ENCODE peak calls at places on chromosomes 3 and 15, in four cellular contexts. H is upper lobe of left lung, F is sigmoid colon, M is HCT116. J is an unnamed sample.

GRCh38 chr3:105456017-105456416 is 89.3 kb downstream of the ALCAM start:
- DNase-seq in H (no peak), F (no peak), M (no peak), J (no peak)

GRCh38 chr15:25734680-25735355 is 128.3 kb downstream of the ATP10A start:
- DNase-seq in H (no peak), M (no peak), F (peak; percentile 24), J (no peak)

GRCh38 chr15:48680841-48681240 is 35.3 kb upstream of the FBN1 start:
- DNase-seq in F (no peak), H (no peak), M (no peak), J (no peak)

GRCh38 chr15:57503911-57504598 is 87.6 kb upstream of the MYZAP start:
- DNase-seq in H (no peak), F (no peak), M (no peak), J (no peak)

GRCh38 chr15:91456251-91456718 is 356.2 kb downstream of the SV2B start:
- DNase-seq in H (no peak), M (no peak), F (no peak), J (peak; percentile 12)

GRCh38 chr3:63232764-63233396 is 45.2 kb upstream of the SYNPR start:
- DNase-seq in H (no peak), M (no peak), F (no peak), J (no peak)

GRCh38 chr3:167346171-167346570 is 33.9 kb downstream of the ZBBX start:
- DNase-seq in H (no peak), M (no peak), F (no peak), J (no peak)

GRCh38 chr15:25543156-25543555 is 104.3 kb upstream of the UBE3A start:
- DNase-seq in H (peak; percentile 71), M (no peak), F (peak; percentile 90), J (no peak)

GRCh38 chr15:52114656-52115055 is 2.1 kb upstream of the BCL2L10 start:
- DNase-seq in F (no peak), M (no peak), H (no peak), J (no peak)

GRCh38 chr15:94229591-94230365 is 1.6 kb upstream of the MCTP2 start:
- DNase-seq in M (no peak), F (no peak), H (no peak), J (no peak)

GRCh38 chr3:4138784-4139431 is 164.3 kb upstream of the SETMAR start:
- DNase-seq in H (no peak), M (no peak), F (no peak), J (no peak)

GRCh38 chr3:180804871-180805430 is 107.5 kb upstream of the FXR1 start:
- DNase-seq in F (no peak), H (no peak), M (peak; percentile 8), J (no peak)

GRCh38 chr15:51696566-51696965 is 15.3 kb downstream of the SCG3 start:
- DNase-seq in M (no peak), F (no peak), H (no peak), J (no peak)

GRCh38 chr3:197521277-197522182 is 34.2 kb downstream of the BDH1 start:
- DNase-seq in M (no peak), H (no peak), F (no peak), J (no peak)

GRCh38 chr3:42068303-42069088 is 22.7 kb upstream of the TRAK1 start:
- DNase-seq in F (no peak), H (no peak), M (no peak), J (no peak)

GRCh38 chr3:197547618-197548017 is 8.2 kb downstream of the BDH1 start:
- DNase-seq in H (no peak), M (no peak), F (no peak), J (no peak)

GRCh38 chr15:77163806-77164384 is 93.0 kb upstream of the TSPAN3 start:
- DNase-seq in H (no peak), M (no peak), F (no peak), J (no peak)

GRCh38 chr15:52529289-52529929 is 729 bp upstream of the MYO5A start:
- DNase-seq in H (no peak), M (no peak), F (no peak), J (no peak)

GRCh38 chr3:17507480-17507879 is 235.0 kb downstream of the TBC1D5 start:
- DNase-seq in M (no peak), F (no peak), H (no peak), J (no peak)

GRCh38 chr3:185655426-185656320 is 69.6 kb downstream of the SENP2 start:
- DNase-seq in F (peak; percentile 69), H (no peak), M (no peak), J (no peak)

GRCh38 chr3:185654758-185655145 is 68.7 kb downstream of the SENP2 start:
- DNase-seq in M (no peak), H (no peak), F (no peak), J (no peak)

GRCh38 chr3:185657211-185657610 is 71.1 kb downstream of the SENP2 start:
- DNase-seq in H (no peak), F (peak; percentile 46), M (no peak), J (no peak)

GRCh38 chr3:185657691-185658503 is 71.8 kb downstream of the SENP2 start:
- DNase-seq in M (no peak), H (no peak), F (peak; percentile 60), J (no peak)

DNA sequence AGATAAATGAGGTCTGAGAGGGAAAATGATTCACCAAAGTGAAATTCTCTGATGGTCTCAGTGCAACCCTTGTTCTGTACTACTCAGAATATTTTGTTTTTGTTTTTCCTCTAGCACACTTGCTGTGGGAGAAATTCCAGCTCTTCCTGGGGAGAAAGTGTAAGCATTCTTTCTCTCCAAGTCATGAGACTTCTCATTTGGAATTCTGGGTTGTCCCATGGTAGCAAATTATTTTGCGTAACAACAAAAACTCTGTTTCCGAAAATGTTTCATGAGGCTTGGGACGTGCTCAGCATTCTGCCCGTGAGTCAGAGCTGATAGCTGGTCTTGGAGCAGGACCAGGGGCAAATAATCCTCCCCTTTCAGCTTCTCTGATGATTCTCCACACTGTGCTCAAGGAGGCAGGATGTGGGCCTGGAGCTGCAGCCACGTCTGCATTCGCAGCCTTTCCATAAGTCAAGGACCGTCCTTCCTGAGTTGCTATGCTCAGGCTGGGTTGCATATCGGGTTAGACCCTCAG is 70.3 kb downstream of the SENP2 start:
- DNase-seq in H (no peak), F (peak; percentile 88), M (no peak), J (peak; percentile 88)
- TF ChIP-seq POLR2A in H (no peak), F (no peak), M (no peak), J (no peak)

DNA sequence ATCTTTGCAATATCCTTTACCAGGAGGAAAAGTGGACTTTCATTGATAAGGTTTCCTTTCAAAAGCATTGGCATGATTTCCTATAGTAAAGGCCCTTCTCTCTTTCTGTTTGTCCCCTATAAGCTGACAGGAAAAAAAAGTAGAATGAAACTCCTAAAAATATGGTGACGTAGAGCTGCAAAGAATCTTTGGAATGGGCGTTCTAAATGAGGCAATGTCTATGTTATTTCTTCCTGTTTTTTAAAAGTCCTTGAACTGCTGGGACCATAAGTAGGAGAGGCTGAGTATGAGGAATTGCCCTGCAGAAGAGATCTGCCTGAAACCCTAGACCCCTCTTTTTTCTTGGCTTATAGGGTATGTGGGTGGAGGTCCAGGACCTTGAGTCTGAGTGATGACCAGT is 17.2 kb downstream of the ST3GAL6 start:
- DNase-seq in F (no peak), H (no peak), M (no peak), J (no peak)
- TF ChIP-seq POLR2A in F (no peak), H (no peak), M (no peak), J (no peak)

GRCh38 chr15:99709243-99709986 is 23.8 kb downstream of the LYSMD4 start:
- DNase-seq in F (no peak), H (no peak), M (no peak), J (no peak)
- TF ChIP-seq POLR2A in F (no peak), H (no peak), M (no peak), J (no peak)

GRCh38 chr3:47412453-47412756 is 31.6 kb downstream of the PTPN23 start:
- DNase-seq in M (no peak), F (no peak), H (no peak), J (no peak)
- TF ChIP-seq POLR2A in M (no peak), F (no peak), H (no peak), J (no peak)

GRCh38 chr15:75453703-75454470 is 2.4 kb upstream of the SIN3A start:
- DNase-seq in F (peak; percentile 99), M (peak; percentile 100), H (peak; percentile 98), J (peak; percentile 82)

GRCh38 chr15:75454471-75455418 is 3.3 kb upstream of the SIN3A start:
- DNase-seq in F (peak; percentile 89), H (peak; percentile 69), M (peak; percentile 26), J (peak; percentile 28)

GRCh38 chr15:75456710-75457109 is 5.2 kb upstream of the SIN3A start:
- DNase-seq in M (no peak), F (no peak), H (peak; percentile 26), J (no peak)

GRCh38 chr15:75455982-75456531 is 4.6 kb upstream of the SIN3A start:
- DNase-seq in M (peak; percentile 12), F (no peak), H (peak; percentile 77), J (peak; percentile 63)

DNA sequence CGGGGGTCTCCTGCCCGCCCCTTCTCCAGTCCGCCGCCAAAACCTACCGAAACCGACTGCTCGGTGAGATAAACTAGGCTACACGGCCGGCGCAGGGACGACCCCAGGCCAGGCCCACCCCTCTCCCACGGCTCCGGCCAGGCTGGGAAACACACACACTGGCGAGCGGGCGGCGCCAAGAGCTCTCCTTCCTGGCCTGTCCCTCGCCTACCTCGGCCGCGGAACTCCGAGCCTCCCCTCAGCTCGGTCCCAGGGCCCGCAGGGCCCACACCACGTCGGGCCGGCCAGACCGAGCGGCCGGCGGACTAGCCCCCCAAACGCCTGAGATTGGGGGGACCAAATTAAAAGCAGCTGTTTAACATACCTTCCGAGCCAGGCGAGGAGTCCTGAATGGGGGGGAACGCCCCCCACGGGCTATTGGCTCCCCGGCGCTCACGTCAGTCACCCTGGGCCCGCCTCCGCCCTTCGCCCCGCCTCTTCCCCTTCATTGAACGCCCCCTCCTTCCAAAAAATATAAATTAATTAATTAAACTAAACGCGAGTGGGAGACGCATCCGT is 4.0 kb upstream of the SIN3A start:
- DNase-seq in M (peak; percentile 53), H (peak; percentile 91), F (peak; percentile 92), J (peak; percentile 65)
- TF ChIP-seq POLR2A in M (peak; percentile 7), H (peak; percentile 52), F (peak; percentile 58), J (no peak)

GRCh38 chr3:152317956-152318355 is 49.2 kb downstream of the MBNL1 start:
- DNase-seq in H (no peak), F (no peak), M (no peak), J (no peak)
- TF ChIP-seq POLR2A in H (no peak), F (no peak), M (no peak), J (no peak)

DNA sequence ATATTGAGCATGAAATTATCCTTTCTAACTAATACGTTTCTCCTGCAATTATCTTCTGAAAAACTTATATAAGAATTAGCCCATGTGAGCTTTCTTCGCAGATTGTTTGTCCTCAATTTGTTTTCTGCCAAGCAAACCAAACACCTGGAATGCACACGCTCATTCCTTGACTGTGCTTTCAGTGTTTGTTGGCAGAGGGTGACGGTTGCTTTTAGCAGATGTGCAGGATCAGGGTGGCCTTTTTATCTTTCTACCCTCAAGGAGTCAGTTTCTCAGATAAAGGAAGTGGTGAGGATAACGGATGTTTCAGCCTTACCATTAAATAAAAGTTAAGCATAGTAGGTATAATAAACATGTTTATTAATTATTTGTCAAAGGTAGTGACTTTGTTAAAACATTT is 15.1 kb downstream of the ARPP21 start:
- DNase-seq in F (no peak), H (no peak), M (no peak), J (no peak)
- TF ChIP-seq POLR2A in F (no peak), H (no peak), M (no peak), J (no peak)

DNA sequence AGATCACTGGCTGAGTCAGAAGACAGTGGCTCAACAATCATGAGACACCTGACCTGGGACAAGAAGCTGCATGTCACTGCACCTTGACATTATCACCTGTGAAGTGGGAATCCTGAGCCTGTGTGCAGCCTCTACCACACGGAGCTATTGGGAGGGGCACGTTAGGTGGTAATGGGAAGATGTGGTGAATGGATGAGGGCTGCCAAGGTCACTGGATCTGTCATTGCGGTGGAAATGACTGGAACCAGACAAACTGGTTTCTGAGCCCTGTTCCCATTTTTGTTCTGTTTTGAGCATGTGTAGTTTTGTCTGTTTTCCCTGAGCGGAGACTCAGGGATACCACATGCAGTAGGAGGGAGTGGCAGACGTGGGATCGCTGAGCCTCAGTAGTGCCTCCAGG is 235.5 kb downstream of the OPA1 start:
- DNase-seq in H (no peak), M (no peak), F (no peak), J (no peak)
- TF ChIP-seq POLR2A in H (no peak), M (no peak), F (no peak), J (no peak)

J was measured in H54.